ENCODE peak calls at places on chromosomes 4 and X, in four cellular contexts. R is left ventricle myocardium inferior; T is stimulated activated CD4-positive, alpha-beta T cell treated with anti-CD3 and anti-CD28 coated beads, Interleukin-2, amount 100 ng/mL, for 48 hours; W is glutamatergic neuron. I is an unnamed sample.

GRCh38 chr4:186189656-186190055 is 1.7 kb upstream of the CYP4V2 start:
- DNase-seq in R (no peak), T (no peak), W (no peak), I (no peak)

GRCh38 chrX:141787655-141788054 is 50.5 kb upstream of the MAGEC3 start:
- DNase-seq in R (no peak), T (no peak), W (no peak), I (no peak)

GRCh38 chrX:127129510-127129909 is 310.0 kb downstream of the PRR32 start:
- DNase-seq in R (no peak), T (no peak), W (no peak), I (no peak)

GRCh38 chrX:13599491-13599890 is 30.1 kb downstream of the EGFL6 start:
- DNase-seq in R (no peak), T (no peak), W (no peak), I (no peak)

GRCh38 chrX:28922106-28922505 is 334.9 kb downstream of the IL1RAPL1 start:
- DNase-seq in R (no peak), T (no peak), W (no peak), I (no peak)

GRCh38 chr4:16116493-16116990 is 32.7 kb upstream of the PROM1 start:
- DNase-seq in R (no peak), T (no peak), W (no peak), I (no peak)

GRCh38 chr4:114257516-114257915 is 278.1 kb upstream of the ARSJ start:
- DNase-seq in R (no peak), T (no peak), W (no peak), I (no peak)

GRCh38 chr4:158008551-158009218 is 164.1 kb downstream of the GASK1B start:
- DNase-seq in R (no peak), T (no peak), W (no peak), I (no peak)

GRCh38 chr4:26094076-26094475 is 180.1 kb downstream of the SMIM20 start:
- DNase-seq in R (no peak), T (no peak), W (no peak), I (no peak)

GRCh38 chr4:71406459-71406963 is 67.7 kb downstream of the SLC4A4 start:
- DNase-seq in R (no peak), T (no peak), W (no peak), I (no peak)

GRCh38 chrX:130896026-130896425 is 7.0 kb downstream of the ENOX2 start:
- DNase-seq in R (no peak), T (no peak), W (no peak), I (no peak)

GRCh38 chr4:33262809-33263208 is 2542.6 kb downstream of the PCDH7 start:
- DNase-seq in R (no peak), T (no peak), W (no peak), I (no peak)

GRCh38 chr4:53932784-53933183 is 131.6 kb downstream of the CHIC2 start:
- DNase-seq in R (no peak), T (no peak), W (no peak), I (no peak)

GRCh38 chr4:187380181-187380581 is 615.4 kb upstream of the ZFP42 start:
- DNase-seq in R (no peak), T (no peak), W (peak), I (no peak)

GRCh38 chrX:49178537-49178936 is 6.8 kb downstream of the PLP2 start:
- DNase-seq in R (no peak), T (no peak), W (no peak), I (no peak)

GRCh38 chrX:15301924-15302323 is 13.5 kb downstream of the ASB11 start:
- DNase-seq in R (peak), T (peak), W (no peak), I (no peak)

GRCh38 chr4:98568896-98569663 is 89.3 kb downstream of the TSPAN5 start:
- DNase-seq in R (no peak), T (no peak), W (no peak), I (no peak)

GRCh38 chr4:185457136-185457535 is 14.4 kb downstream of the CCDC110 start:
- DNase-seq in R (no peak), T (no peak), W (no peak), I (no peak)

GRCh38 chrX:44451056-44451455 is 91.6 kb downstream of the FUNDC1 start:
- DNase-seq in R (no peak), T (no peak), W (no peak), I (no peak)

GRCh38 chrX:110214684-110215083 is 103.2 kb downstream of the AMMECR1 start:
- DNase-seq in R (no peak), T (no peak), W (no peak), I (no peak)

GRCh38 chr4:48180234-48180633 is 46.2 kb upstream of the TXK start:
- DNase-seq in R (no peak), T (no peak), W (no peak), I (no peak)

GRCh38 chr4:141195095-141195707 is 25.5 kb upstream of the ZNF330 start:
- DNase-seq in R (no peak), T (no peak), W (no peak), I (no peak)

GRCh38 chr4:104436542-104436941 is 58.2 kb downstream of the CXXC4 start:
- DNase-seq in R (no peak), T (no peak), W (no peak), I (no peak)

GRCh38 chr4:151325320-151326246 is at the start of gene SH3D19:
- DNase-seq in R (peak), T (no peak), W (peak), I (peak)

GRCh38 chrX:11273544-11273943 is 19.7 kb upstream of the AMELX start:
- DNase-seq in R (no peak), T (no peak), W (no peak), I (no peak)

GRCh38 chr4:177436456-177436855 is 5.8 kb downstream of the AGA start:
- DNase-seq in R (no peak), T (no peak), W (no peak), I (no peak)

GRCh38 chr4:25925486-25926201 is 11.6 kb downstream of the SMIM20 start:
- DNase-seq in R (peak), T (peak), W (peak), I (peak)

I was measured in nephron progenitor cell.